ENCODE peak calls at places on chromosomes 1 and 21, in seven cellular contexts. P is psoas muscle, A is ovary, L is left lung, E is neural progenitor cell, X is endothelial cell of umbilical vein, U is adrenal gland. G is an unnamed sample. For H3K36me3 and H3K4me1, the result is how much of the 10 kb centered on the place peaks cover.

GRCh38 chr1:231666220-231666956 is 39.8 kb downstream of the DISC1 start:
- DNase-seq in P (no peak), E (no peak), X (no peak), L (no peak), U (no peak), A (no peak), G (no peak)

GRCh38 chr1:161082996-161083742 is 6.2 kb downstream of the NECTIN4 start:
- DNase-seq in U (peak), L (peak), X (no peak), A (peak), P (peak), E (no peak), G (peak)

GRCh38 chr1:10186453-10187319 is 23.7 kb upstream of the KIF1B start:
- DNase-seq in E (no peak), X (no peak), A (no peak), P (no peak), L (no peak), U (no peak), G (no peak)

GRCh38 chr21:33419538-33420123 is 16.4 kb downstream of the IFNGR2 start:
- DNase-seq in A (no peak), P (peak), U (peak), E (no peak), X (peak), L (no peak), G (no peak)

GRCh38 chr1:5895446-5896406 is 96.5 kb downstream of the NPHP4 start:
- DNase-seq in P (no peak), E (no peak), U (no peak), X (no peak), A (no peak), L (no peak), G (no peak)

GRCh38 chr1:4395676-4396075 is 258.7 kb upstream of the AJAP1 start:
- DNase-seq in L (no peak), U (no peak), X (no peak), P (no peak), A (no peak), E (no peak), G (no peak)

GRCh38 chr1:97392701-97393100 is 528.1 kb downstream of the DPYD start:
- DNase-seq in X (peak), A (no peak), L (no peak), P (no peak), E (no peak), U (no peak), G (no peak)

GRCh38 chr1:167332503-167332902 is 111.8 kb downstream of the POU2F1 start:
- DNase-seq in U (no peak), X (peak), L (no peak), E (no peak), P (no peak), A (no peak), G (no peak)

GRCh38 chr1:3942416-3943122 is 42.5 kb upstream of the C1orf174 start:
- DNase-seq in U (no peak), A (no peak), P (no peak), L (no peak), X (no peak), E (no peak), G (no peak)

GRCh38 chr1:164725401-164725800 is 166.4 kb downstream of the PBX1 start:
- DNase-seq in E (no peak), U (no peak), X (no peak), L (no peak), A (peak), P (no peak), G (no peak)

GRCh38 chr1:38528600-38528999 is 331.0 kb downstream of the RRAGC start:
- DNase-seq in X (no peak), U (no peak), E (no peak), A (no peak), L (no peak), P (no peak), G (no peak)

GRCh38 chr1:68819190-68819829 is 322.4 kb upstream of the DEPDC1 start:
- DNase-seq in U (no peak), E (peak), P (no peak), X (no peak), L (no peak), A (no peak), G (no peak)

GRCh38 chr1:17661546-17662157 is 93.5 kb upstream of the ACTL8 start:
- DNase-seq in L (no peak), E (peak), U (peak), X (peak), P (peak), A (no peak), G (peak)

GRCh38 chr1:23417570-23417969 is 7.0 kb downstream of the TCEA3 start:
- DNase-seq in L (no peak), P (peak), A (no peak), E (no peak), U (peak), X (no peak), G (peak)

GRCh38 chr1:231162970-231163830 is 1.3 kb downstream of the TRIM67 start:
- DNase-seq in E (peak), P (no peak), X (no peak), L (no peak), A (no peak), U (no peak), G (no peak)

GRCh38 chr1:3731951-3732746 is 20.1 kb upstream of the CCDC27 start:
- DNase-seq in X (no peak), P (no peak), E (no peak), U (no peak), A (no peak), L (peak), G (no peak)

GRCh38 chr1:168907781-168908180 is 178.8 kb upstream of the DPT start:
- DNase-seq in A (no peak), E (no peak), L (no peak), X (no peak), P (no peak), U (no peak), G (no peak)

GRCh38 chr21:34583926-34584563 is 30.9 kb downstream of the RCAN1 start:
- DNase-seq in L (no peak), E (no peak), U (no peak), P (no peak), X (no peak), A (no peak), G (no peak)

GRCh38 chr1:169699769-169700168 is 11.7 kb downstream of the SELL start:
- DNase-seq in P (no peak), U (no peak), X (no peak), E (no peak), A (no peak), L (no peak), G (no peak)

GRCh38 chr1:242129103-242129502 is 130.2 kb upstream of the MAP1LC3C start:
- DNase-seq in P (no peak), U (peak), E (peak), L (no peak), X (no peak), A (no peak), G (no peak)

GRCh38 chr1:202023033-202023433 is 12.6 kb downstream of the ELF3 start:
- DNase-seq in U (no peak), P (no peak), L (peak), X (no peak), A (no peak), E (no peak), G (no peak)

GRCh38 chr1:202056644-202057334 is 46.4 kb downstream of the ELF3 start:
- DNase-seq in X (no peak), P (no peak), U (no peak), L (peak), E (no peak), A (no peak), G (peak)

GRCh38 chr1:105492941-105493340 is 1563.5 kb upstream of the PRMT6 start:
- DNase-seq in X (no peak), A (no peak), U (no peak), E (no peak), P (no peak), L (no peak), G (no peak)

GRCh38 chr1:20271498-20272400 is 18.9 kb upstream of the VWA5B1 start:
- DNase-seq in U (no peak), P (no peak), X (no peak), L (no peak), E (peak), A (no peak), G (no peak)

GRCh38 chr1:222665964-222666363 is 46.3 kb downstream of the AIDA start:
- DNase-seq in L (no peak), E (no peak), X (no peak), U (no peak), A (no peak), P (no peak), G (no peak)

GRCh38 chr1:84164567-84165021 is 20.5 kb downstream of the PRKACB start:
- DNase-seq in E (no peak), X (no peak), L (no peak), A (no peak), U (no peak), P (no peak), G (no peak)

GRCh38 chr1:102434421-102434820 is 437.7 kb upstream of the OLFM3 start:
- DNase-seq in P (no peak), L (no peak), A (no peak), U (no peak), X (peak), E (peak), G (no peak)

GRCh38 chr1:167301355-167301754 is 80.7 kb downstream of the POU2F1 start:
- DNase-seq in U (no peak), P (no peak), X (no peak), E (peak), L (no peak), A (no peak), G (no peak)

GRCh38 chr1:27505420-27505680 is 15.4 kb upstream of the WASF2 start:
- DNase-seq in P (no peak), A (no peak), X (no peak), E (no peak), L (no peak), U (no peak), G (no peak)

GRCh38 chr1:27509127-27510080 is 19.4 kb upstream of the WASF2 start:
- DNase-seq in U (no peak), A (no peak), X (no peak), L (no peak), P (no peak), E (no peak), G (no peak)

GRCh38 chr1:27506703-27507102 is 16.7 kb upstream of the WASF2 start:
- DNase-seq in E (no peak), X (no peak), U (no peak), A (no peak), P (no peak), L (no peak), G (no peak)

GRCh38 chr1:27504588-27505419 is 14.8 kb upstream of the WASF2 start:
- DNase-seq in P (peak), A (peak), X (no peak), E (peak), L (no peak), U (peak), G (peak)

GRCh38 chr1:27508139-27508665 is 18.2 kb upstream of the WASF2 start:
- DNase-seq in L (no peak), X (no peak), A (no peak), P (no peak), E (no peak), U (no peak), G (no peak)
- TF ChIP-seq CTCF in L (no peak), X (no peak), A (no peak), P (no peak), E (peak), U (no peak), G (no peak)

DNA sequence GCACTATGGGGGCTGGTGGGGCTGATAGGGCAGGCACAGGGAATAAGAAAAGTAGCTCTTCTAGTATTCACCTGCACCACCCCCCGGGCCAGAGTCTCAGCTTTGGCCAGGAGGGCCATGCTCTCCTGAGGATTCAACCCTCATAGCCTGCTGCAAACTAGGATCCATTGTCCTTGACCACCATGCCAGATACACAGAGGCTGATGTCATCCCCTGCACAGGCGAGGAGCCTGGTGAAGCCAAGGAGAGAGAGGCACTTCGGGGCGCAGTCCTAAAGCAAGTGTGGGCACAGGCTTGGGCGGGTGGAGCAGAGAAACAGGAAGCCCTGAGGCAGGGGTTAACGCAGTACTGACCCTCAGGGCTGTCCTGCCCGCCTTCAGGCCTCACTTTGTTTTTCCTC is 29.5 kb downstream of the TMEM53 start:
- DNase-seq in U (peak), A (no peak), E (no peak), P (no peak), L (no peak), X (no peak), G (no peak)
- H3K36me3 ChIP-seq in U (under half), A (under half), E (under half), P (half or more), L (half or more), X (under half), G (half or more)

GRCh38 chr21:26949830-26950229 is 17.1 kb downstream of the ADAMTS5 start:
- DNase-seq in L (no peak), X (no peak), U (no peak), E (no peak), P (no peak), A (no peak), G (no peak)

GRCh38 chr21:26952274-26953066 is 14.4 kb downstream of the ADAMTS5 start:
- DNase-seq in L (no peak), A (no peak), U (no peak), X (no peak), E (peak), P (no peak), G (no peak)

GRCh38 chr21:26946744-26947446 is 20.0 kb downstream of the ADAMTS5 start:
- DNase-seq in E (no peak), L (no peak), X (no peak), A (no peak), P (no peak), U (no peak), G (no peak)

GRCh38 chr21:26945916-26946315 is 21.0 kb downstream of the ADAMTS5 start:
- DNase-seq in U (peak), L (no peak), P (no peak), A (peak), E (no peak), X (no peak), G (no peak)

DNA sequence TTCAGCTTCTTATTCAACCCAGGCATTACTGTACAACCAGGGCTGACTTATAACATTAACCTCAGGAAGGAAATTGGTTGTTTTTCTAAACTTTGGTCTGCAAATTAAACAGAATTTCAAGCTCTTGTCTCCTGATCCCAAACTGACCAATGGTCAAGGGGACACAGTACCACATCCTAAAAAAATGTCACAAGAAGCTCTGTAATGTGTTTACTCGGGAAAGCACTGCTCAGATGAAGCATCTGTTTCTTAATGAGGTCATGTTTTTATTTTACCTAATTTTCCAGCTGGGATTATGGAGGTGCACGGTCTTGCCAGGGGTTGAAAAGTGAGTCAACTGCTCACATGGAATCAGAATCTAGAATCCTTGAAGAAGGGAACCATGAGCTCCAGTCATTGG is 18.7 kb downstream of the ADAMTS5 start:
- DNase-seq in E (no peak), X (no peak), P (no peak), A (no peak), L (no peak), U (no peak), G (no peak)
- H3K4me1 ChIP-seq in E (under half), X (under half), P (under half), A (under half), L (under half), U (under half), G (under half)

GRCh38 chr21:40355076-40355475 is 487.8 kb downstream of the PCP4 start:
- DNase-seq in E (no peak), U (no peak), X (no peak), L (no peak), A (no peak), P (no peak), G (no peak)

GRCh38 chr21:40351006-40351405 is 483.8 kb downstream of the PCP4 start:
- DNase-seq in P (no peak), A (no peak), E (no peak), U (no peak), X (no peak), L (no peak), G (no peak)

DNA sequence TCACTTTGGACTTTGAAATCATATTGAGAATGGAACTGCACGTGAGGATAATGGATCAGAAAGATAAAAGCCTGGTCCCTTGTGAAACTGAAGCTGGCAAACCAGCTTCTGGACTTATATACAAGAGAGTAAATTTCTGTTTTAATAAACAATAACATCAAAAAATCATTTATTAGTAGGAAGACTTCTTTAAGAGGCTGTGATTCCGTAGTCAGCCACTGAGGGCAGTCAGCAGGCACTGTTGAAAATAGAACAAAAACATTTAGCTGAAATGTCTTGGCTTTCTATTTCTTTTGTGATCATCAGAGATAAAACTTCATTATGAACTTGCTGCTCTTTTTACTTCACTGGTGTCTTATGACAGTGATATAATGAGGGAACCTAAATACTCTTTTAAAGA is 489.4 kb downstream of the PCP4 start:
- DNase-seq in E (no peak), U (no peak), P (no peak), X (no peak), A (no peak), L (no peak), G (no peak)
- TF ChIP-seq CTCF in E (peak), U (no peak), P (no peak), X (no peak), A (no peak), L (no peak), G (no peak)

GRCh38 chr1:7366955-7367665 is 404.0 kb upstream of the VAMP3 start:
- DNase-seq in U (no peak), P (no peak), X (no peak), A (no peak), E (no peak), L (no peak), G (peak)
- H3K36me3 ChIP-seq in U (under half), P (under half), X (under half), A (under half), E (under half), L (under half), G (under half)

DNA sequence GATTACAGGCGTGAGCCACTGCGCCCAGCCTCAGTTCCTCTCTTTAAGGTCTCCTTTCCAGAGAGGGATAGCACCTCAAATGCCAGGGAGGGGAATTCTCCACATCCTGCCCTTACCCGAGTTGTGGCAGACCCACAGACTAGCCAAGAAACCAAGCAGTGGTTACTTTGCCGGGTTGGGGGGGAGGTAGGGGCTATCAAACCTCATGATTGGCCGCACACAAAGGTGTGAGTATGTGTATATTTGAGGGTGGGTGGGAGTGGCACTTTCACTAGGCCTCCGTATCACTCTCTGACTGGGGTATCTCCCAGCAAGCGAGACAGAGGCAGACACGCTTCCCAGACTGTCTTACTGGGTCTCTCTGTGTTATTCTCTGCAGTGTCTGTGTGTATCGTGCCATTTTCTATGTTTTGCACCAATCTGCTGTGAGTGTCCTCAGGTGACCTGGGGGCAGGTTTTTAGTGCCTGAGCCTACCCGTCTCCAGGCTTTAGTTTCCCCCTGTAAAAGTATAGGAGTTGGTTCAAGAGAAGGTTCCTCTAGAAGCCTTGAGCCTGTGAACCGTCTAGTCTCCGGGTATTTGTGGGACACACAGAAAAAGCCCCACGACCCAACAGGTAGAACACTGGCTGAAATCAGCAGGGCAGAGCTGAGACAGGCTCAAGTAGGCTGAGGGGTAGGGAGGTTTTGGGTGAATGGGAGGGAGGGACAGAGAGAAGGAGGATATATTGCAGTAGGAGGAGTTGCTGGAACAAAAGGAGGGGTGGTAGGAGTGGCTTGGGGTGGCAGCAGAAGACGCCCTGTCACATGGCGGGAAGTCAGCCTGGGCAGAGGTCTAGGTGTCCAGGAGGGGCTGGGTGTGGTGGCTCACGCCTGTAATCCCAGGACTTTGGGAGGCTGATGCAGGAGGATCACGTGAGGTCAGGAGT is 10.3 kb downstream of the LMNA start:
- DNase-seq in U (peak), P (peak), L (peak), E (no peak), X (no peak), A (no peak), G (peak)
- H3K4me1 ChIP-seq in U (half or more), P (half or more), L (half or more), E (under half), X (half or more), A (half or more), G (half or more)

DNA sequence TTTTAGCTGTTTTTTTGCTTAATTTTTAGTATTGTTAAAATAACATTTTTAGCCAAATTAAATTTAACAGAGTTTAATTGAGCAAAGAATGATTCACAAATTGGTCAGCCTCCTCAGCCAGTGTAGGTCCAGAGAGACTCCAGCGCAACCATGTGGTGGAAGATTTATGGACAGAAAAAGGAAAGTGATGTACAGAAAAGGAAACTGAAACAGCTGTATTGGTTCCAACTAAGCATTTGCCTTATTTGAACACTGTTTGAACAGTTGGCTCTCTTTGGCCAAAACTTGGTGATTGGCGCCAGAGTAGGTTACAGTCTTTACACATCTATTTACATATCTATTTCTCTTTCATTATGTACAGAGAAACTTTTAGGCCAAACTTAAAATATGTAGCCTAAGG is 19.4 kb downstream of the RPS6KC1 start:
- DNase-seq in L (no peak), E (no peak), X (peak), P (no peak), U (peak), A (no peak), G (no peak)
- TF ChIP-seq CTCF in L (no peak), E (peak), X (no peak), P (no peak), U (no peak), A (no peak), G (no peak)

GRCh38 chr1:208040714-208041393 is 129.9 kb upstream of the CD34 start:
- DNase-seq in L (no peak), X (no peak), U (no peak), P (no peak), A (no peak), E (peak), G (no peak)

GRCh38 chr1:208039536-208040332 is 128.8 kb upstream of the CD34 start:
- DNase-seq in L (no peak), E (no peak), A (no peak), U (no peak), X (no peak), P (no peak), G (no peak)

GRCh38 chr1:208036918-208037567 is 126.1 kb upstream of the CD34 start:
- DNase-seq in E (no peak), U (no peak), P (no peak), X (no peak), L (no peak), A (no peak), G (no peak)

GRCh38 chr1:208036177-208036808 is 125.4 kb upstream of the CD34 start:
- DNase-seq in P (no peak), A (no peak), L (no peak), E (no peak), U (no peak), X (no peak), G (no peak)

GRCh38 chr1:208038303-208038702 is 127.4 kb upstream of the CD34 start:
- DNase-seq in E (no peak), P (no peak), L (no peak), X (no peak), U (no peak), A (no peak), G (no peak)
- H3K36me3 ChIP-seq in E (under half), P (half or more), L (half or more), X (half or more), U (under half), A (under half), G (under half)

GRCh38 chr1:85361106-85361505 is 84.7 kb upstream of the BCL10 start:
- DNase-seq in L (no peak), U (no peak), E (no peak), P (no peak), A (no peak), X (peak), G (no peak)
- H3K4me1 ChIP-seq in L (under half), U (under half), E (under half), P (under half), A (under half), X (under half), G (under half)

G was measured in heart left ventricle.